ENCODE peak calls at places on chromosomes 1 and 21, in five cellular contexts. T is activated T-helper 9 cell treated with anti-CD3 and anti-CD28 coated beads, Interleukin-2, amount 50 U/mL, for 16 hours; W is amniotic stem cell; Z is activated naive CD4-positive, alpha-beta T cell treated with anti-CD3 and anti-CD28 coated beads, Interleukin-2, amount 10 ng/mL, durations not matched to agents 7 days and 5 days; J is renal cortical epithelial cell. D is an unnamed sample.

GRCh38 chr1:226690460-226690982 is 48.6 kb downstream of the ITPKB start:
- DNase-seq in T (no peak), W (no peak), Z (peak), J (no peak), D (no peak)

GRCh38 chr21:41816583-41817165 is 49.8 kb upstream of the RIPK4 start:
- DNase-seq in T (peak), W (no peak), Z (peak), J (peak), D (peak)

GRCh38 chr1:204294371-204294770 is 65.4 kb downstream of the PLEKHA6 start:
- DNase-seq in T (no peak), W (peak), Z (no peak), J (peak), D (no peak)

GRCh38 chr1:98278055-98278454 is 357.2 kb upstream of the DPYD start:
- DNase-seq in T (no peak), W (no peak), Z (no peak), J (peak), D (no peak)

GRCh38 chr1:115811140-115811828 is 29.6 kb downstream of the NHLH2 start:
- DNase-seq in T (no peak), W (no peak), Z (no peak), J (no peak), D (no peak)

GRCh38 chr1:234921266-234922062 is 207.2 kb downstream of the TOMM20 start:
- DNase-seq in T (no peak), W (no peak), Z (no peak), J (peak), D (no peak)

GRCh38 chr1:112536561-112536960 is 27.8 kb downstream of the WNT2B start:
- DNase-seq in T (no peak), W (no peak), Z (no peak), J (no peak), D (no peak)

GRCh38 chr1:166682588-166682987 is 156.7 kb upstream of the POGK start:
- DNase-seq in T (no peak), W (no peak), Z (no peak), J (no peak), D (no peak)

GRCh38 chr1:185561629-185562028 is 172.6 kb upstream of the HMCN1 start:
- DNase-seq in T (no peak), W (no peak), Z (no peak), J (no peak), D (no peak)

GRCh38 chr1:103197266-103197665 is 88.9 kb upstream of the COL11A1 start:
- DNase-seq in T (no peak), W (no peak), Z (no peak), J (peak), D (no peak)

GRCh38 chr1:116769561-116769977 is 15.3 kb downstream of the CD2 start:
- DNase-seq in T (peak), W (no peak), Z (peak), J (peak), D (peak)

GRCh38 chr1:45746922-45747321 is 3.5 kb downstream of the IPP start:
- DNase-seq in T (no peak), W (no peak), Z (no peak), J (no peak), D (no peak)

GRCh38 chr1:3053986-3054385 is 15.0 kb upstream of the PRDM16 start:
- DNase-seq in T (no peak), W (no peak), Z (no peak), J (no peak), D (no peak)

GRCh38 chr1:221431068-221431651 is 310.7 kb downstream of the DUSP10 start:
- DNase-seq in T (no peak), W (no peak), Z (no peak), J (no peak), D (no peak)

GRCh38 chr21:30234643-30235042 is 18.7 kb upstream of the CLDN8 start:
- DNase-seq in T (no peak), W (no peak), Z (no peak), J (peak), D (no peak)

GRCh38 chr1:31421404-31422040 is 8.5 kb downstream of the SERINC2 start:
- DNase-seq in T (no peak), W (no peak), Z (no peak), J (no peak), D (no peak)

GRCh38 chr21:42129300-42130266 is 58.5 kb downstream of the UMODL1 start:
- DNase-seq in T (no peak), W (no peak), Z (no peak), J (no peak), D (no peak)

GRCh38 chr1:116868386-116868785 is 41.3 kb upstream of the PTGFRN start:
- DNase-seq in T (no peak), W (no peak), Z (no peak), J (peak), D (no peak)

GRCh38 chr1:36464605-36465393 is 615 bp upstream of the MRPS15 start:
- DNase-seq in T (no peak), W (no peak), Z (no peak), J (peak), D (no peak)

GRCh38 chr1:197994907-197995407 is 77.8 kb downstream of the LHX9 start:
- DNase-seq in T (no peak), W (no peak), Z (no peak), J (peak), D (no peak)

GRCh38 chr1:1873186-1873585 is 17.7 kb downstream of the GNB1 start:
- DNase-seq in T (no peak), W (no peak), Z (no peak), J (no peak), D (no peak)

D was measured in stimulated activated effector memory CD8-positive, alpha-beta T cell treated with anti-CD3 and anti-CD28 coated beads, Interleukin-12 subunit alpha, Interleukin-12 subunit beta, amount 100 ng/mL, for 72 hours.